ENCODE peak calls at places on chromosome 2, in seven cellular contexts. N is upper lobe of right lung, H is heart right ventricle, D is MM.1S, E is hepatocyte, O is fibroblast of pulmonary artery, W is fibroblast of mammary gland. A is an unnamed sample.
A peak's percentile ranks its signal among the peaks of the same experiment; 100 is the strongest.

GRCh38 chr2:15795426-15795825 is 144.9 kb upstream of the MYCN start:
- DNase-seq in W (peak; percentile 28), O (no peak), D (no peak), H (peak; percentile 27), N (no peak), E (peak; percentile 41), A (no peak)

GRCh38 chr2:54429811-54430600 is 26.1 kb upstream of the SPTBN1 start:
- DNase-seq in O (no peak), D (no peak), N (no peak), E (no peak), W (no peak), H (no peak), A (no peak)

GRCh38 chr2:195318440-195319111 is 338.4 kb upstream of the SLC39A10 start:
- DNase-seq in N (no peak), H (peak; percentile 6), D (peak; percentile 51), W (peak; percentile 49), O (peak; percentile 63), E (peak; percentile 64), A (no peak)

GRCh38 chr2:240048237-240048636 is 5.1 kb downstream of the OR6B3 start:
- DNase-seq in N (no peak), E (no peak), H (no peak), W (no peak), O (no peak), D (no peak), A (no peak)

GRCh38 chr2:204665244-204665643 is 120.0 kb downstream of the PARD3B start:
- DNase-seq in W (peak; percentile 30), N (no peak), O (peak; percentile 74), H (no peak), D (no peak), E (no peak), A (no peak)

GRCh38 chr2:169012812-169013627 is 18.1 kb downstream of the ABCB11 start:
- DNase-seq in H (no peak), N (no peak), E (no peak), W (peak; percentile 17), D (no peak), O (peak; percentile 76), A (no peak)

GRCh38 chr2:190990132-190990531 is 23.8 kb downstream of the STAT1 start:
- DNase-seq in O (no peak), W (no peak), H (no peak), N (no peak), E (no peak), D (no peak), A (no peak)

GRCh38 chr2:131148426-131148825 is 43.3 kb downstream of the PLEKHB2 start:
- DNase-seq in D (no peak), H (no peak), W (no peak), N (no peak), E (no peak), O (no peak), A (no peak)

GRCh38 chr2:63861220-63861822 is 19.6 kb downstream of the UGP2 start:
- DNase-seq in H (peak; percentile 61), N (no peak), O (peak; percentile 81), E (peak; percentile 68), D (peak; percentile 52), W (peak; percentile 80), A (no peak)

GRCh38 chr2:85978883-85979780 is 90.3 kb upstream of the ST3GAL5 start:
- DNase-seq in O (peak; percentile 29), N (no peak), E (no peak), D (no peak), W (peak; percentile 70), H (no peak), A (no peak)

GRCh38 chr2:183709829-183710228 is 585.6 kb downstream of the NUP35 start:
- DNase-seq in D (no peak), E (no peak), N (no peak), W (no peak), H (no peak), O (no peak), A (no peak)

GRCh38 chr2:71333619-71334018 is 2.0 kb downstream of the ZNF638 start:
- DNase-seq in E (no peak), O (peak; percentile 18), D (no peak), W (no peak), H (no peak), N (no peak), A (no peak)

GRCh38 chr2:98915751-98916358 is 20.2 kb downstream of the CRACDL start:
- DNase-seq in N (peak; percentile 21), W (peak; percentile 89), H (no peak), E (no peak), D (no peak), O (peak; percentile 31), A (no peak)

GRCh38 chr2:180872256-180872655 is 108.1 kb upstream of the UBE2E3 start:
- DNase-seq in H (no peak), O (peak; percentile 3), D (no peak), N (no peak), W (peak; percentile 34), E (no peak), A (no peak)

GRCh38 chr2:48617618-48618017 is at the start of gene GTF2A1L:
- DNase-seq in N (no peak), H (no peak), W (no peak), D (no peak), O (no peak), E (no peak), A (no peak)

GRCh38 chr2:68126561-68126960 is 31.1 kb upstream of the PNO1 start:
- DNase-seq in E (no peak), O (no peak), W (no peak), D (no peak), H (no peak), N (no peak), A (no peak)

GRCh38 chr2:46878240-46878877 is 37.2 kb downstream of the MCFD2 start:
- DNase-seq in H (no peak), E (no peak), W (no peak), O (no peak), N (no peak), D (no peak), A (no peak)

GRCh38 chr2:28025116-28025515 is 134.6 kb downstream of the BABAM2 start:
- DNase-seq in N (no peak), W (no peak), O (no peak), D (no peak), H (no peak), E (no peak), A (no peak)

GRCh38 chr2:175600024-175600831 is 401.8 kb downstream of the LNPK start:
- DNase-seq in W (peak; percentile 71), H (no peak), O (no peak), D (no peak), N (no peak), E (no peak), A (no peak)

GRCh38 chr2:205769494-205769848 is 87.2 kb downstream of the NRP2 start:
- DNase-seq in D (no peak), O (peak; percentile 90), W (peak; percentile 83), H (no peak), N (no peak), E (no peak), A (no peak)

GRCh38 chr2:135473567-135473966 is 57.5 kb downstream of the ZRANB3 start:
- DNase-seq in H (no peak), O (peak; percentile 52), W (peak; percentile 17), E (peak; percentile 11), N (no peak), D (peak; percentile 43), A (no peak)

GRCh38 chr2:144404621-144405312 is 115.2 kb downstream of the ZEB2 start:
- DNase-seq in N (no peak), O (no peak), H (no peak), E (no peak), D (no peak), W (no peak), A (no peak)

GRCh38 chr2:3536682-3537632 is 17.6 kb upstream of the ADI1 start:
- DNase-seq in E (peak; percentile 68), N (no peak), W (peak; percentile 60), D (no peak), O (peak; percentile 65), H (peak; percentile 68), A (peak; percentile 80)

GRCh38 chr2:70089946-70090523 is 2.8 kb downstream of the PCBP1 start:
- DNase-seq in H (no peak), N (no peak), E (no peak), O (peak; percentile 31), W (no peak), D (no peak), A (no peak)

GRCh38 chr2:59920961-59921360 is 632.5 kb downstream of the BCL11A start:
- DNase-seq in W (no peak), H (no peak), N (no peak), D (no peak), E (no peak), O (no peak), A (no peak)

GRCh38 chr2:39593439-39594393 is 72.0 kb upstream of the TMEM178A start:
- DNase-seq in D (no peak), E (peak; percentile 54), N (no peak), O (peak; percentile 92), W (peak; percentile 81), H (peak; percentile 70), A (no peak)

GRCh38 chr2:12716250-12717190 is at the start of gene TRIB2:
- DNase-seq in W (peak; percentile 77), N (peak; percentile 95), E (peak; percentile 94), H (peak; percentile 92), O (peak; percentile 94), D (peak; percentile 93), A (peak; percentile 94)

GRCh38 chr2:37349376-37349775 is 4.9 kb downstream of the QPCT start:
- DNase-seq in E (no peak), D (peak; percentile 92), W (no peak), H (no peak), O (no peak), N (no peak), A (no peak)

GRCh38 chr2:84924173-84925106 is 19.0 kb downstream of the TMSB10 start:
- DNase-seq in D (peak; percentile 94), O (peak; percentile 84), N (no peak), E (no peak), H (peak; percentile 85), W (peak; percentile 84), A (no peak)

GRCh38 chr2:121596221-121597080 is 52.8 kb downstream of the CLASP1 start:
- DNase-seq in O (peak; percentile 66), W (peak; percentile 60), N (no peak), E (peak; percentile 52), D (no peak), H (peak; percentile 47), A (no peak)
- H3K4me3 ChIP-seq in O (peak overlapping the region; percentile 19), W (no peak overlapping the region), N (peak overlapping the region; percentile 20), E (no peak overlapping the region), D (no peak overlapping the region), H (no peak overlapping the region), A (no peak overlapping the region)

GRCh38 chr2:23384551-23385349 is at the start of gene KLHL29:
- DNase-seq in H (peak; percentile 85), W (peak; percentile 61), O (peak; percentile 71), E (peak; percentile 86), D (peak; percentile 63), N (peak; percentile 94), A (peak; percentile 90)
- H3K4me3 ChIP-seq in H (peak within 1 kb of the TSS; percentile 37), W (peak within 1 kb of the TSS; percentile 65), O (peak within 1 kb of the TSS; percentile 66), E (peak within 1 kb of the TSS; percentile 79), D (peak within 1 kb of the TSS; percentile 51), N (peak within 1 kb of the TSS; percentile 65), A (peak within 1 kb of the TSS; percentile 45)

DNA sequence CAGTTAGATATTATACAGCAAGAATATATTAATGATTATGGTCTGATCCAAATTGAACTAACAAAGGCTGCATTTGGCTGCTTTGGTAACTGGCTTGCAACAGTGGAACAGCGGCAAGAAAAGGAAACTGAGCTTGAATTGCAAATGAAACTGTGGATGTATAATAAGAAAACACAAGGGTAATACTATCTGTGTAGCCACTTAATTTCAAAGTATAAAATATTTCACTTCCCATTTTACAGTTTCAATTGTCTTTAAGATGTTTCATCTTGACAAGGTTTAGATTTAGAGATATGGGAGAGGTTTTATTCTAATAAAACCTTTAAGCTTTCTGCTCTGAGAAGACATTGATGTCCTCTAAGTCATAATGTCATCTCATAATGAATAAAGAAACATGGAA is 23.8 kb downstream of the WDR75 start:
- DNase-seq in E (no peak), O (no peak), N (no peak), H (no peak), D (no peak), W (no peak), A (no peak)
- H3K4me3 ChIP-seq in E (no peak overlapping the region), O (no peak overlapping the region), N (no peak overlapping the region), H (no peak overlapping the region), D (no peak overlapping the region), W (no peak overlapping the region), A (no peak overlapping the region)

GRCh38 chr2:216016581-216016980 is 3.2 kb upstream of the MREG start:
- DNase-seq in E (no peak), H (no peak), N (no peak), O (no peak), W (no peak), D (peak; percentile 72), A (no peak)
- H3K4me3 ChIP-seq in E (no peak overlapping the region), H (no peak overlapping the region), N (no peak overlapping the region), O (no peak overlapping the region), W (no peak overlapping the region), D (peak overlapping the region; percentile 35), A (no peak overlapping the region)